ENCODE peak calls at places on chromosomes 2 and 18, in eight cellular contexts. One of them, this sample, is unnamed.

GRCh38 chr2:213149949-213150314 is 1.5 kb downstream of the IKZF2 start:
- DNase-seq in heart left ventricle: no peak
- DNase-seq in hepatocyte: no peak
- DNase-seq in left ventricle myocardium inferior: no peak
- DNase-seq in tibial nerve: no peak
- DNase-seq in esophagus squamous epithelium: no peak
- DNase-seq in fibroblast of lung: no peak
- DNase-seq in astrocyte: no peak
- DNase-seq in this sample: no peak

GRCh38 chr2:1631292-1632005 is 112.9 kb downstream of the PXDN start:
- DNase-seq in heart left ventricle: no peak
- DNase-seq in hepatocyte: no peak
- DNase-seq in left ventricle myocardium inferior: no peak
- DNase-seq in tibial nerve: no peak
- DNase-seq in esophagus squamous epithelium: no peak
- DNase-seq in fibroblast of lung: peak; percentile 40
- DNase-seq in astrocyte: no peak
- DNase-seq in this sample: no peak

GRCh38 chr2:64422466-64422865 is 31.5 kb upstream of the LGALSL start:
- DNase-seq in heart left ventricle: peak; percentile 37
- DNase-seq in hepatocyte: no peak
- DNase-seq in left ventricle myocardium inferior: no peak
- DNase-seq in tibial nerve: no peak
- DNase-seq in esophagus squamous epithelium: no peak
- DNase-seq in fibroblast of lung: peak; percentile 11
- DNase-seq in astrocyte: no peak
- DNase-seq in this sample: no peak

GRCh38 chr2:238720232-238720672 is 127.6 kb upstream of the TWIST2 start:
- DNase-seq in heart left ventricle: no peak
- DNase-seq in hepatocyte: peak; percentile 71
- DNase-seq in left ventricle myocardium inferior: peak; percentile 43
- DNase-seq in tibial nerve: peak; percentile 43
- DNase-seq in esophagus squamous epithelium: no peak
- DNase-seq in fibroblast of lung: peak; percentile 31
- DNase-seq in astrocyte: no peak
- DNase-seq in this sample: peak; percentile 54

GRCh38 chr2:121128741-121129659 is 156.0 kb downstream of the TFCP2L1 start:
- DNase-seq in heart left ventricle: peak; percentile 40
- DNase-seq in hepatocyte: peak; percentile 83
- DNase-seq in left ventricle myocardium inferior: peak; percentile 36
- DNase-seq in tibial nerve: no peak
- DNase-seq in esophagus squamous epithelium: no peak
- DNase-seq in fibroblast of lung: no peak
- DNase-seq in astrocyte: no peak
- DNase-seq in this sample: peak; percentile 25

GRCh38 chr2:28276076-28276618 is 116.5 kb upstream of the FOSL2 start:
- DNase-seq in heart left ventricle: no peak
- DNase-seq in hepatocyte: peak; percentile 82
- DNase-seq in left ventricle myocardium inferior: no peak
- DNase-seq in tibial nerve: no peak
- DNase-seq in esophagus squamous epithelium: no peak
- DNase-seq in fibroblast of lung: peak; percentile 99
- DNase-seq in astrocyte: peak; percentile 99
- DNase-seq in this sample: no peak

GRCh38 chr2:12807907-12808810 is 91.4 kb downstream of the TRIB2 start:
- DNase-seq in heart left ventricle: peak; percentile 48
- DNase-seq in hepatocyte: no peak
- DNase-seq in left ventricle myocardium inferior: no peak
- DNase-seq in tibial nerve: no peak
- DNase-seq in esophagus squamous epithelium: no peak
- DNase-seq in fibroblast of lung: no peak
- DNase-seq in astrocyte: no peak
- DNase-seq in this sample: peak; percentile 23

GRCh38 chr2:74908763-74909444 is 49.5 kb upstream of the POLE4 start:
- DNase-seq in heart left ventricle: no peak
- DNase-seq in hepatocyte: no peak
- DNase-seq in left ventricle myocardium inferior: no peak
- DNase-seq in tibial nerve: no peak
- DNase-seq in esophagus squamous epithelium: no peak
- DNase-seq in fibroblast of lung: peak; percentile 12
- DNase-seq in astrocyte: no peak
- DNase-seq in this sample: no peak

GRCh38 chr2:108978709-108979111 is 10.3 kb downstream of the EDAR start:
- DNase-seq in heart left ventricle: no peak
- DNase-seq in hepatocyte: no peak
- DNase-seq in left ventricle myocardium inferior: no peak
- DNase-seq in tibial nerve: no peak
- DNase-seq in esophagus squamous epithelium: no peak
- DNase-seq in fibroblast of lung: peak; percentile 17
- DNase-seq in astrocyte: no peak
- DNase-seq in this sample: no peak

GRCh38 chr18:811192-812122 is 585 bp downstream of the YES1 start:
- DNase-seq in heart left ventricle: no peak
- DNase-seq in hepatocyte: peak; percentile 33
- DNase-seq in left ventricle myocardium inferior: peak; percentile 42
- DNase-seq in tibial nerve: no peak
- DNase-seq in esophagus squamous epithelium: no peak
- DNase-seq in fibroblast of lung: peak; percentile 19
- DNase-seq in astrocyte: no peak
- DNase-seq in this sample: peak; percentile 40

GRCh38 chr2:119823734-119824334 is 64.1 kb downstream of the PTPN4 start:
- DNase-seq in heart left ventricle: no peak
- DNase-seq in hepatocyte: peak; percentile 60
- DNase-seq in left ventricle myocardium inferior: no peak
- DNase-seq in tibial nerve: no peak
- DNase-seq in esophagus squamous epithelium: no peak
- DNase-seq in fibroblast of lung: peak; percentile 46
- DNase-seq in astrocyte: peak; percentile 19
- DNase-seq in this sample: no peak

GRCh38 chr18:8936646-8937045 is 165.9 kb upstream of the NDUFV2 start:
- DNase-seq in heart left ventricle: no peak
- DNase-seq in hepatocyte: no peak
- DNase-seq in left ventricle myocardium inferior: no peak
- DNase-seq in tibial nerve: no peak
- DNase-seq in esophagus squamous epithelium: no peak
- DNase-seq in fibroblast of lung: no peak
- DNase-seq in astrocyte: no peak
- DNase-seq in this sample: no peak

GRCh38 chr18:36075862-36076587 is 8.7 kb upstream of the RPRD1A start:
- DNase-seq in heart left ventricle: no peak
- DNase-seq in hepatocyte: peak; percentile 42
- DNase-seq in left ventricle myocardium inferior: no peak
- DNase-seq in tibial nerve: no peak
- DNase-seq in esophagus squamous epithelium: no peak
- DNase-seq in fibroblast of lung: peak; percentile 60
- DNase-seq in astrocyte: peak; percentile 58
- DNase-seq in this sample: no peak

GRCh38 chr18:51191139-51191717 is 6.3 kb downstream of the MEX3C start:
- DNase-seq in heart left ventricle: no peak
- DNase-seq in hepatocyte: no peak
- DNase-seq in left ventricle myocardium inferior: no peak
- DNase-seq in tibial nerve: no peak
- DNase-seq in esophagus squamous epithelium: no peak
- DNase-seq in fibroblast of lung: peak; percentile 27
- DNase-seq in astrocyte: peak; percentile 16
- DNase-seq in this sample: no peak

GRCh38 chr2:235026649-235027557 is 75.1 kb downstream of the SH3BP4 start:
- DNase-seq in heart left ventricle: peak; percentile 78
- DNase-seq in hepatocyte: no peak
- DNase-seq in left ventricle myocardium inferior: peak; percentile 69
- DNase-seq in tibial nerve: peak; percentile 31
- DNase-seq in esophagus squamous epithelium: no peak
- DNase-seq in fibroblast of lung: peak; percentile 70
- DNase-seq in astrocyte: peak; percentile 59
- DNase-seq in this sample: peak; percentile 64

GRCh38 chr18:55906533-55906932 is 318.5 kb upstream of the TCF4 start:
- DNase-seq in heart left ventricle: no peak
- DNase-seq in hepatocyte: no peak
- DNase-seq in left ventricle myocardium inferior: no peak
- DNase-seq in tibial nerve: no peak
- DNase-seq in esophagus squamous epithelium: no peak
- DNase-seq in fibroblast of lung: no peak
- DNase-seq in astrocyte: peak; percentile 8
- DNase-seq in this sample: no peak

GRCh38 chr18:24398515-24398914 is 891 bp upstream of the OSBPL1A start:
- DNase-seq in heart left ventricle: no peak
- DNase-seq in hepatocyte: peak; percentile 19
- DNase-seq in left ventricle myocardium inferior: no peak
- DNase-seq in tibial nerve: no peak
- DNase-seq in esophagus squamous epithelium: no peak
- DNase-seq in fibroblast of lung: peak; percentile 68
- DNase-seq in astrocyte: peak; percentile 51
- DNase-seq in this sample: no peak

GRCh38 chr18:79345981-79346380 is 49.7 kb upstream of the NFATC1 start:
- DNase-seq in heart left ventricle: no peak
- DNase-seq in hepatocyte: no peak
- DNase-seq in left ventricle myocardium inferior: no peak
- DNase-seq in tibial nerve: no peak
- DNase-seq in esophagus squamous epithelium: no peak
- DNase-seq in fibroblast of lung: no peak
- DNase-seq in astrocyte: no peak
- DNase-seq in this sample: no peak

GRCh38 chr2:23624378-23624777 is 239.4 kb downstream of the KLHL29 start:
- DNase-seq in heart left ventricle: no peak
- DNase-seq in hepatocyte: no peak
- DNase-seq in left ventricle myocardium inferior: no peak
- DNase-seq in tibial nerve: no peak
- DNase-seq in esophagus squamous epithelium: no peak
- DNase-seq in fibroblast of lung: no peak
- DNase-seq in astrocyte: no peak
- DNase-seq in this sample: no peak

GRCh38 chr2:168246483-168247340 is 683 bp downstream of the STK39 start:
- DNase-seq in heart left ventricle: peak; percentile 82
- DNase-seq in hepatocyte: peak; percentile 79
- DNase-seq in left ventricle myocardium inferior: peak; percentile 76
- DNase-seq in tibial nerve: peak; percentile 36
- DNase-seq in esophagus squamous epithelium: peak; percentile 15
- DNase-seq in fibroblast of lung: peak; percentile 74
- DNase-seq in astrocyte: peak; percentile 55
- DNase-seq in this sample: peak; percentile 52

DNA sequence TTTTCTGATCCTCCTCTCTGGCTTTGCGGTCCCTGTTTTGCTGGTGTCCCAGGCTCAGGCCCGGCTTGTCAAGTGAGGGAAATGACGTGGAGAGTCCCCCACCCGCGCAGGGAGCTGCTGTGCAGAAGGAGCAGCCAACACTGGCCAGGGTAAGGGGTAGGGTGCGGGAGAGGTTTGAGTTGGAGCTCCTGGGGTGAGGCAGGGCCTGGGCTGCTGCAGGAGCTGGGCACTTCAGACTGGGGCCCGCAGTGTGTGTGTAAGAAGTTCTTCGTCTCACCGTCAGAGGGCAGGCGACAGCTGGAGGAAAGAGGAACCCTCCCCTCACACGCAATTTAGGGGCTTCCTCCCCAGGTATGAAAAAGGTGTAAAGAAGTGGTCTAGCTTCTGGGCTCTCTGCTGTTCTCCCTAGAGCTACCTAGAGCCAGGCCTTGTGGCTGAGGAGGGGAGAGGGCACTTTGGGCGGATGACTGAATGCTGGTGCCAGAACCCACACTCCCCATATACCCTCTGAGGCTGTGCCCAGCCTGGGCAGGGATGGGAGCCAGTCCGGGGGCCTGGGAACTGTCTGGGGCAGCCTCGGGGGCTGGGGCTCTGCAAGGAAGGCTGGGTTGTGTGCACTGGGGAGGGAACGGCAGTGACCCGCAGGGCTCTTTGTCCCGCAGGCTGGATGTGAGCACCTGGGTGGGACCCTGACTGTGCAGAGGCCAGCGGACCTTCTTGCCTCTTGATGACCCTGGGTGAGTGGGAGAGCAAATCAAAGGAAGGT is 11.8 kb downstream of the CELF4 start:
- DNase-seq in heart left ventricle: no peak
- DNase-seq in hepatocyte: peak; percentile 39
- DNase-seq in left ventricle myocardium inferior: no peak
- DNase-seq in tibial nerve: no peak
- DNase-seq in esophagus squamous epithelium: no peak
- DNase-seq in fibroblast of lung: no peak
- DNase-seq in astrocyte: no peak
- DNase-seq in this sample: no peak
- H3K4me3 ChIP-seq in heart left ventricle: no peak overlapping the region
- H3K4me3 ChIP-seq in hepatocyte: no peak overlapping the region
- H3K4me3 ChIP-seq in left ventricle myocardium inferior: no peak overlapping the region
- H3K4me3 ChIP-seq in tibial nerve: no peak overlapping the region
- H3K4me3 ChIP-seq in esophagus squamous epithelium: no peak overlapping the region
- H3K4me3 ChIP-seq in fibroblast of lung: no peak overlapping the region
- H3K4me3 ChIP-seq in astrocyte: no peak overlapping the region
- H3K4me3 ChIP-seq in this sample: no peak overlapping the region

GRCh38 chr2:191001624-191002023 is 12.3 kb downstream of the STAT1 start:
- DNase-seq in heart left ventricle: no peak
- DNase-seq in hepatocyte: no peak
- DNase-seq in left ventricle myocardium inferior: no peak
- DNase-seq in tibial nerve: no peak
- DNase-seq in esophagus squamous epithelium: no peak
- DNase-seq in fibroblast of lung: no peak
- DNase-seq in astrocyte: no peak
- DNase-seq in this sample: no peak
- H3K27ac ChIP-seq in heart left ventricle: no peak overlapping the region
- H3K27ac ChIP-seq in hepatocyte: peak overlapping the region; percentile 52
- H3K27ac ChIP-seq in left ventricle myocardium inferior: no peak overlapping the region
- H3K27ac ChIP-seq in tibial nerve: no peak overlapping the region
- H3K27ac ChIP-seq in esophagus squamous epithelium: peak overlapping the region; percentile 39
- H3K27ac ChIP-seq in fibroblast of lung: no peak overlapping the region
- H3K27ac ChIP-seq in astrocyte: no peak overlapping the region
- H3K27ac ChIP-seq in this sample: no peak overlapping the region

DNA sequence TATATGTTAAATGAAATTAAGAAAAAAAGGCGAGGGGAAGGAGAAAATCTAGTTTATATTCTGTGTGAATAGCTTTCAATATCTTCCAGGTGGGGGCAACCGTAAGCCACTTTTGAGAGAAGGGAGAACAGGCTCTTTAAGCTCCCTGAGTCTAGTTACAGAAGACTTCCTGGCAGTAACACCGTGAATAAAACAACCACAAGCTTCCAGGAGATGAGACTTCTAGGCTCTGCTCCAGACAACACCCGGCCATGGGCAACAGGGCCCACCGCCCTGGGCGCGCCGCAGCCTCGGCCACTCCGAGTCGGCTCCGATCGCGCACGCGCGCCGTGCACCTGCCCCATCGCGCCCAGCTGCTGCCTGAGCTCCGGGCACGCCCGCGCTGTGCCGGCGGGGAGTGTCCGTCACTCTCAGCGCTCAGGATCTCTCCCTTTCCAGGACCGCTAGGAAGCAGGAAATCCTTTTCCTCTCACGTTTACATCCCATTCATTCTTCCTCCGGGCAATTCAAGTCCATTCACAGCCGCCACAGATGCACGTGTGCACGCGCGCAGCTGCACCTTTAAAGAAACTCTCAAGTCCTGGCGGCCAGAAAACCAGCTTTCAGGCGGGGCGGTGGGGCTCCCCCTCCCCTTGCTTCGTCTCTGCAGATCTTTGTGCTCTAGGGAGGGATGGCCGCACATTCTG is 19.4 kb upstream of the PAX3 start:
- DNase-seq in heart left ventricle: peak; percentile 75
- DNase-seq in hepatocyte: peak; percentile 84
- DNase-seq in left ventricle myocardium inferior: peak; percentile 53
- DNase-seq in tibial nerve: no peak
- DNase-seq in esophagus squamous epithelium: no peak
- DNase-seq in fibroblast of lung: peak; percentile 66
- DNase-seq in astrocyte: peak; percentile 56
- DNase-seq in this sample: peak; percentile 41
- TF ChIP-seq CTCF in heart left ventricle: peak; percentile 34
- TF ChIP-seq CTCF in hepatocyte: peak; percentile 79
- TF ChIP-seq CTCF in left ventricle myocardium inferior: peak; percentile 60
- TF ChIP-seq CTCF in tibial nerve: peak; percentile 13
- TF ChIP-seq CTCF in esophagus squamous epithelium: peak; percentile 27
- TF ChIP-seq CTCF in fibroblast of lung: peak; percentile 46
- TF ChIP-seq CTCF in astrocyte: peak; percentile 27
- TF ChIP-seq CTCF in this sample: peak; percentile 9

GRCh38 chr2:219388845-219389156 is 1.1 kb upstream of the DNPEP start:
- DNase-seq in heart left ventricle: no peak
- DNase-seq in hepatocyte: no peak
- DNase-seq in left ventricle myocardium inferior: no peak
- DNase-seq in tibial nerve: no peak
- DNase-seq in esophagus squamous epithelium: no peak
- DNase-seq in fibroblast of lung: no peak
- DNase-seq in astrocyte: no peak
- DNase-seq in this sample: no peak
- H3K4me3 ChIP-seq in heart left ventricle: no peak overlapping the region
- H3K4me3 ChIP-seq in hepatocyte: no peak overlapping the region
- H3K4me3 ChIP-seq in left ventricle myocardium inferior: peak overlapping the region; percentile 94
- H3K4me3 ChIP-seq in tibial nerve: peak overlapping the region; percentile 23
- H3K4me3 ChIP-seq in esophagus squamous epithelium: peak overlapping the region; percentile 91
- H3K4me3 ChIP-seq in fibroblast of lung: peak overlapping the region; percentile 51
- H3K4me3 ChIP-seq in astrocyte: peak overlapping the region; percentile 61
- H3K4me3 ChIP-seq in this sample: peak overlapping the region; percentile 91

This sample was measured in heart right ventricle.